ENCODE peak calls at places on chromosome 11, in six cellular contexts. N is stromal cell of bone marrow; C is T-helper 1 cell; D is HT1080; J is NCI-H82; V is activated naive CD4-positive, alpha-beta T cell treated with anti-CD3 and anti-CD28 coated beads, Interleukin-2, amount 10 ng/mL, durations not matched to agents 7 days and 5 days. Z is an unnamed sample.

GRCh38 chr11:134486704-134487103 is 74.7 kb upstream of the B3GAT1 start:
- DNase-seq in J (no peak), D (no peak), N (no peak), C (no peak), V (no peak), Z (no peak)

GRCh38 chr11:18452927-18453326 is 2.7 kb upstream of the LDHAL6A start:
- DNase-seq in D (peak), J (no peak), C (no peak), N (peak), V (no peak), Z (no peak)

GRCh38 chr11:83007909-83008580 is 63.7 kb downstream of the RAB30 start:
- DNase-seq in V (no peak), D (no peak), N (no peak), J (peak), C (no peak), Z (no peak)

GRCh38 chr11:8168485-8169257 is at the start of gene RIC3:
- DNase-seq in D (no peak), V (peak), J (peak), N (no peak), C (no peak), Z (peak)

GRCh38 chr11:79438631-79439429 is 2.0 kb downstream of the TENM4 start:
- DNase-seq in N (no peak), V (no peak), J (peak), D (peak), C (no peak), Z (no peak)

GRCh38 chr11:117095301-117096139 is 2.7 kb downstream of the SIK3 start:
- DNase-seq in D (no peak), J (peak), N (no peak), C (no peak), V (no peak), Z (no peak)

GRCh38 chr11:120172921-120173705 is 35.2 kb upstream of the TRIM29 start:
- DNase-seq in C (no peak), J (no peak), V (no peak), D (no peak), N (no peak), Z (no peak)

GRCh38 chr11:111417011-111417765 is 38.1 kb upstream of the POU2AF1 start:
- DNase-seq in D (no peak), C (no peak), J (no peak), N (no peak), V (no peak), Z (peak)

GRCh38 chr11:134244593-134244992 is 8.6 kb downstream of the THYN1 start:
- DNase-seq in N (no peak), J (no peak), V (peak), C (no peak), D (no peak), Z (no peak)

GRCh38 chr11:78717031-78717430 is 142.4 kb upstream of the NARS2 start:
- DNase-seq in V (no peak), N (no peak), J (no peak), D (no peak), C (no peak), Z (no peak)

GRCh38 chr11:18761144-18761543 is 30.5 kb downstream of the PTPN5 start:
- DNase-seq in J (no peak), D (no peak), C (no peak), N (no peak), V (no peak), Z (no peak)

GRCh38 chr11:129259950-129260349 is 67.8 kb upstream of the ARHGAP32 start:
- DNase-seq in D (no peak), V (no peak), J (no peak), N (no peak), C (no peak), Z (no peak)

GRCh38 chr11:106076421-106076922 is 675 bp downstream of the KBTBD3 start:
- DNase-seq in V (peak), J (peak), C (no peak), N (no peak), D (no peak), Z (no peak)

GRCh38 chr11:112174789-112175595 is at the start of gene BCO2:
- DNase-seq in D (peak), J (peak), N (peak), C (no peak), V (peak), Z (peak)

GRCh38 chr11:33478111-33478573 is 221.0 kb downstream of the HIPK3 start:
- DNase-seq in D (no peak), J (peak), N (no peak), V (no peak), C (no peak), Z (no peak)

GRCh38 chr11:103907548-103908455 is 128.6 kb upstream of the DDI1 start:
- DNase-seq in N (no peak), C (no peak), V (no peak), J (no peak), D (peak), Z (no peak)

GRCh38 chr11:61682093-61682732 is 2.0 kb downstream of the DAGLA start:
- DNase-seq in C (no peak), J (peak), D (peak), V (no peak), N (no peak), Z (no peak)

GRCh38 chr11:109644158-109644557 is 222.2 kb downstream of the C11orf87 start:
- DNase-seq in J (peak), C (no peak), N (peak), V (no peak), D (peak), Z (no peak)

GRCh38 chr11:36034572-36035331 is 90.9 kb downstream of the LDLRAD3 start:
- DNase-seq in N (peak), C (no peak), D (peak), V (no peak), J (no peak), Z (no peak)

GRCh38 chr11:78099671-78100070 is 20.0 kb upstream of the NDUFC2 start:
- DNase-seq in N (no peak), V (no peak), J (no peak), C (no peak), D (no peak), Z (no peak)

GRCh38 chr11:10309163-10310093 is 4.6 kb downstream of the ADM start:
- DNase-seq in N (no peak), D (peak), V (no peak), J (no peak), C (no peak), Z (no peak)

GRCh38 chr11:35735903-35736302 is 73.3 kb downstream of the TRIM44 start:
- DNase-seq in V (no peak), N (no peak), J (no peak), C (no peak), D (no peak), Z (no peak)

GRCh38 chr11:17014321-17014773 is at the start of gene PLEKHA7:
- DNase-seq in N (no peak), C (no peak), V (peak), D (no peak), J (peak), Z (no peak)

GRCh38 chr11:32090774-32091370 is at the start of gene RCN1:
- DNase-seq in N (peak), V (peak), J (peak), D (peak), C (no peak), Z (peak)

GRCh38 chr11:57248780-57249383 is 11.8 kb upstream of the APLNR start:
- DNase-seq in D (peak), C (no peak), N (peak), V (peak), J (peak), Z (no peak)

GRCh38 chr11:70146309-70146708 is 56.8 kb upstream of the FADD start:
- DNase-seq in C (no peak), D (peak), V (no peak), N (no peak), J (no peak), Z (no peak)